ENCODE peak calls at places on chromosomes 4 and X, in five cellular contexts. D, C, J, R and U are unnamed samples.

GRCh38 chrX:18377802-18378201 is 23.3 kb upstream of the SCML2 start:
- DNase-seq in D (no peak), C (no peak), J (peak), R (peak), U (peak)

GRCh38 chr4:68797618-68798017 is 18.2 kb upstream of the UGT2B10 start:
- DNase-seq in D (no peak), C (no peak), J (no peak), R (no peak), U (no peak)

GRCh38 chrX:134173541-134174272 is 63.3 kb upstream of the CCDC160 start:
- DNase-seq in D (no peak), C (no peak), J (no peak), R (no peak), U (peak)

GRCh38 chr4:100510551-100510950 is 7.3 kb downstream of the EMCN start:
- DNase-seq in D (no peak), C (no peak), J (no peak), R (peak), U (no peak)

GRCh38 chr4:151114338-151114737 is 14.9 kb downstream of the RPS3A start:
- DNase-seq in D (no peak), C (no peak), J (no peak), R (no peak), U (no peak)

GRCh38 chr4:48462363-48462762 is 20.8 kb upstream of the SLC10A4 start:
- DNase-seq in D (no peak), C (no peak), J (no peak), R (no peak), U (no peak)

GRCh38 chrX:9878141-9878875 is 88.8 kb upstream of the CLDN34 start:
- DNase-seq in D (no peak), C (no peak), J (peak), R (peak), U (no peak)

GRCh38 chrX:12721042-12721441 is 70.2 kb upstream of the PRPS2 start:
- DNase-seq in D (no peak), C (no peak), J (no peak), R (peak), U (no peak)

GRCh38 chr4:42995343-42995944 is 102.9 kb downstream of the GRXCR1 start:
- DNase-seq in D (no peak), C (no peak), J (peak), R (peak), U (peak)

GRCh38 chrX:39327255-39327654 is 526.0 kb downstream of the MID1IP1 start:
- DNase-seq in D (peak), C (no peak), J (no peak), R (no peak), U (peak)

GRCh38 chrX:134604701-134605271 is 53.5 kb downstream of the PLAC1 start:
- DNase-seq in D (no peak), C (no peak), J (peak), R (no peak), U (no peak)

GRCh38 chrX:2710496-2710895 is 19.4 kb downstream of the CD99 start:
- DNase-seq in D (no peak), C (no peak), J (no peak), R (peak), U (no peak)

GRCh38 chrX:105126201-105126600 is 94.3 kb downstream of the TEX13A start:
- DNase-seq in D (no peak), C (no peak), J (peak), R (no peak), U (no peak)

GRCh38 chr4:155705664-155706063 is 39.0 kb downstream of the GUCY1A1 start:
- DNase-seq in D (no peak), C (no peak), J (peak), R (peak), U (no peak)

GRCh38 chr4:181960384-181960783 is 282.8 kb upstream of the TENM3 start:
- DNase-seq in D (no peak), C (no peak), J (peak), R (no peak), U (no peak)

GRCh38 chr4:187209921-187210613 is 486.4 kb upstream of the FAT1 start:
- DNase-seq in D (no peak), C (no peak), J (peak), R (peak), U (no peak)

GRCh38 chr4:15003891-15004700 is 1.8 kb downstream of the CPEB2 start:
- DNase-seq in D (peak), C (peak), J (peak), R (no peak), U (peak)

GRCh38 chr4:80070880-80071620 is 2.0 kb downstream of the ANTXR2 start:
- DNase-seq in D (no peak), C (no peak), J (peak), R (no peak), U (no peak)